ENCODE peak calls at places on chromosome 18, in seven cellular contexts. One of them, this sample, is unnamed.

GRCh38 chr18:48868468-48869466 is 82.0 kb downstream of the SMAD7 start:
- DNase-seq in midbrain: no peak
- DNase-seq in HS-5: no peak
- DNase-seq in mesendoderm: no peak
- DNase-seq in DMS153: peak
- DNase-seq in astrocyte: no peak
- DNase-seq in HEK293T: no peak
- DNase-seq in this sample: peak

GRCh38 chr18:25503567-25504081 is 151.7 kb upstream of the ZNF521 start:
- DNase-seq in midbrain: peak
- DNase-seq in HS-5: peak
- DNase-seq in mesendoderm: peak
- DNase-seq in DMS153: no peak
- DNase-seq in astrocyte: peak
- DNase-seq in HEK293T: peak
- DNase-seq in this sample: no peak

GRCh38 chr18:6031004-6031403 is 135.7 kb upstream of the TMEM200C start:
- DNase-seq in midbrain: no peak
- DNase-seq in HS-5: no peak
- DNase-seq in mesendoderm: no peak
- DNase-seq in DMS153: no peak
- DNase-seq in astrocyte: no peak
- DNase-seq in HEK293T: no peak
- DNase-seq in this sample: no peak

GRCh38 chr18:39854291-39854690 is 2100.7 kb upstream of the PIK3C3 start:
- DNase-seq in midbrain: no peak
- DNase-seq in HS-5: no peak
- DNase-seq in mesendoderm: no peak
- DNase-seq in DMS153: no peak
- DNase-seq in astrocyte: no peak
- DNase-seq in HEK293T: no peak
- DNase-seq in this sample: no peak

GRCh38 chr18:48363167-48363566 is 46.0 kb downstream of the ZBTB7C start:
- DNase-seq in midbrain: no peak
- DNase-seq in HS-5: no peak
- DNase-seq in mesendoderm: no peak
- DNase-seq in DMS153: no peak
- DNase-seq in astrocyte: no peak
- DNase-seq in HEK293T: no peak
- DNase-seq in this sample: no peak

GRCh38 chr18:681985-682384 is 24.5 kb downstream of the TYMS start:
- DNase-seq in midbrain: no peak
- DNase-seq in HS-5: no peak
- DNase-seq in mesendoderm: no peak
- DNase-seq in DMS153: no peak
- DNase-seq in astrocyte: no peak
- DNase-seq in HEK293T: no peak
- DNase-seq in this sample: no peak

GRCh38 chr18:32911660-32912284 is 138.9 kb upstream of the KLHL14 start:
- DNase-seq in midbrain: no peak
- DNase-seq in HS-5: peak
- DNase-seq in mesendoderm: no peak
- DNase-seq in DMS153: no peak
- DNase-seq in astrocyte: peak
- DNase-seq in HEK293T: no peak
- DNase-seq in this sample: no peak

GRCh38 chr18:26575865-26576217 is 27.5 kb upstream of the KCTD1 start:
- DNase-seq in midbrain: no peak
- DNase-seq in HS-5: no peak
- DNase-seq in mesendoderm: peak
- DNase-seq in DMS153: peak
- DNase-seq in astrocyte: no peak
- DNase-seq in HEK293T: no peak
- DNase-seq in this sample: peak

GRCh38 chr18:24656571-24656971 is 196.1 kb downstream of the HRH4 start:
- DNase-seq in midbrain: no peak
- DNase-seq in HS-5: no peak
- DNase-seq in mesendoderm: no peak
- DNase-seq in DMS153: peak
- DNase-seq in astrocyte: peak
- DNase-seq in HEK293T: no peak
- DNase-seq in this sample: peak

GRCh38 chr18:51361130-51361860 is 163.8 kb upstream of the MEX3C start:
- DNase-seq in midbrain: no peak
- DNase-seq in HS-5: no peak
- DNase-seq in mesendoderm: no peak
- DNase-seq in DMS153: no peak
- DNase-seq in astrocyte: no peak
- DNase-seq in HEK293T: no peak
- DNase-seq in this sample: no peak

GRCh38 chr18:26941608-26942007 is 76.1 kb upstream of the AQP4 start:
- DNase-seq in midbrain: peak
- DNase-seq in HS-5: no peak
- DNase-seq in mesendoderm: no peak
- DNase-seq in DMS153: no peak
- DNase-seq in astrocyte: no peak
- DNase-seq in HEK293T: no peak
- DNase-seq in this sample: no peak

GRCh38 chr18:46042571-46043123 is 29.4 kb downstream of the PSTPIP2 start:
- DNase-seq in midbrain: no peak
- DNase-seq in HS-5: no peak
- DNase-seq in mesendoderm: peak
- DNase-seq in DMS153: no peak
- DNase-seq in astrocyte: peak
- DNase-seq in HEK293T: no peak
- DNase-seq in this sample: no peak

GRCh38 chr18:54964741-54965140 is 5.5 kb upstream of the CCDC68 start:
- DNase-seq in midbrain: no peak
- DNase-seq in HS-5: no peak
- DNase-seq in mesendoderm: no peak
- DNase-seq in DMS153: no peak
- DNase-seq in astrocyte: peak
- DNase-seq in HEK293T: no peak
- DNase-seq in this sample: no peak

GRCh38 chr18:8498905-8499304 is 110.3 kb upstream of the RAB12 start:
- DNase-seq in midbrain: no peak
- DNase-seq in HS-5: no peak
- DNase-seq in mesendoderm: no peak
- DNase-seq in DMS153: no peak
- DNase-seq in astrocyte: no peak
- DNase-seq in HEK293T: no peak
- DNase-seq in this sample: no peak

GRCh38 chr18:26386421-26386820 is 160.2 kb downstream of the TAF4B start:
- DNase-seq in midbrain: no peak
- DNase-seq in HS-5: no peak
- DNase-seq in mesendoderm: no peak
- DNase-seq in DMS153: no peak
- DNase-seq in astrocyte: peak
- DNase-seq in HEK293T: no peak
- DNase-seq in this sample: no peak

GRCh38 chr18:57447154-57447621 is 12.0 kb downstream of the ONECUT2 start:
- DNase-seq in midbrain: no peak
- DNase-seq in HS-5: no peak
- DNase-seq in mesendoderm: peak
- DNase-seq in DMS153: no peak
- DNase-seq in astrocyte: peak
- DNase-seq in HEK293T: no peak
- DNase-seq in this sample: no peak

GRCh38 chr18:9365406-9365805 is 30.8 kb downstream of the TWSG1 start:
- DNase-seq in midbrain: no peak
- DNase-seq in HS-5: no peak
- DNase-seq in mesendoderm: peak
- DNase-seq in DMS153: no peak
- DNase-seq in astrocyte: peak
- DNase-seq in HEK293T: no peak
- DNase-seq in this sample: no peak

GRCh38 chr18:63192885-63193349 is 126.7 kb downstream of the BCL2 start:
- DNase-seq in midbrain: no peak
- DNase-seq in HS-5: no peak
- DNase-seq in mesendoderm: no peak
- DNase-seq in DMS153: peak
- DNase-seq in astrocyte: no peak
- DNase-seq in HEK293T: no peak
- DNase-seq in this sample: no peak

GRCh38 chr18:10526211-10526949 is 553 bp downstream of the NAPG start:
- DNase-seq in midbrain: peak
- DNase-seq in HS-5: no peak
- DNase-seq in mesendoderm: peak
- DNase-seq in DMS153: no peak
- DNase-seq in astrocyte: peak
- DNase-seq in HEK293T: peak
- DNase-seq in this sample: no peak